ENCODE peak calls at places on chromosome 15, in six cellular contexts. E is GM23338; W is stomach; I is left cardiac atrium; F is CD8-positive, alpha-beta memory T cell; J is RPMI7951. C is an unnamed sample.

GRCh38 chr15:98043160-98044059 is 82.9 kb downstream of the ARRDC4 start:
- DNase-seq in W (no peak), F (no peak), E (no peak), J (no peak), I (no peak), C (peak)

GRCh38 chr15:39987831-39988230 is 51.1 kb downstream of the SRP14 start:
- DNase-seq in W (no peak), J (no peak), I (no peak), F (no peak), E (no peak), C (no peak)

GRCh38 chr15:77527164-77527778 is 105.4 kb downstream of the LINGO1 start:
- DNase-seq in W (peak), I (peak), E (peak), J (peak), F (no peak), C (no peak)

GRCh38 chr15:35319354-35319753 is 226.6 kb downstream of the DPH6 start:
- DNase-seq in W (no peak), E (no peak), J (peak), I (no peak), F (no peak), C (no peak)

GRCh38 chr15:46442901-46443590 is 808.2 kb downstream of the SQOR start:
- DNase-seq in F (no peak), I (no peak), E (no peak), W (no peak), J (peak), C (no peak)

GRCh38 chr15:78979456-78980320 is 34.8 kb upstream of the CTSH start:
- DNase-seq in E (peak), I (peak), F (peak), W (peak), J (peak), C (peak)

GRCh38 chr15:68768321-68768720 is 52.4 kb downstream of the ANP32A start:
- DNase-seq in J (peak), I (no peak), W (no peak), E (no peak), F (no peak), C (no peak)

GRCh38 chr15:72341361-72341760 is 21.4 kb upstream of the CELF6 start:
- DNase-seq in E (peak), F (no peak), W (no peak), I (no peak), J (peak), C (no peak)

GRCh38 chr15:67082007-67082536 is 16.7 kb downstream of the SMAD3 start:
- DNase-seq in W (peak), I (no peak), E (no peak), J (no peak), F (peak), C (no peak)

GRCh38 chr15:38864122-38864521 is 299.5 kb upstream of the RASGRP1 start:
- DNase-seq in F (no peak), J (no peak), W (no peak), I (no peak), E (no peak), C (no peak)

GRCh38 chr15:56832125-56832524 is 86.3 kb upstream of the TCF12 start:
- DNase-seq in J (no peak), F (no peak), I (peak), E (no peak), W (peak), C (peak)

GRCh38 chr15:100060276-100060926 is 281.4 kb downstream of the ADAMTS17 start:
- DNase-seq in W (peak), J (no peak), E (no peak), I (no peak), F (no peak), C (no peak)

GRCh38 chr15:101099183-101099582 is 152.7 kb downstream of the CHSY1 start:
- DNase-seq in F (no peak), I (no peak), E (no peak), W (no peak), J (no peak), C (no peak)

GRCh38 chr15:49242820-49243219 is 72.8 kb downstream of the GALK2 start:
- DNase-seq in W (no peak), E (peak), I (no peak), J (peak), F (no peak), C (peak)

GRCh38 chr15:59208850-59209249 is 2.2 kb downstream of the LDHAL6B start:
- DNase-seq in J (peak), F (no peak), I (no peak), E (no peak), W (no peak), C (no peak)

GRCh38 chr15:101137312-101137940 is 114.4 kb downstream of the CHSY1 start:
- DNase-seq in I (no peak), J (no peak), W (no peak), F (no peak), E (no peak), C (no peak)

GRCh38 chr15:41870689-41871081 is 23.2 kb downstream of the SPTBN5 start:
- DNase-seq in I (no peak), E (no peak), F (peak), W (no peak), J (peak), C (peak)

GRCh38 chr15:34794590-34795206 is 651 bp downstream of the ACTC1 start:
- DNase-seq in E (peak), F (no peak), J (no peak), W (no peak), I (no peak), C (no peak)

GRCh38 chr15:76012021-76012551 is at the start of gene NRG4:
- DNase-seq in F (no peak), J (no peak), I (no peak), E (no peak), W (peak), C (no peak)

GRCh38 chr15:57306944-57307411 is 69.3 kb upstream of the CGNL1 start:
- DNase-seq in E (peak), J (peak), I (no peak), F (no peak), W (no peak), C (no peak)

GRCh38 chr15:98286831-98287230 is 326.3 kb downstream of the ARRDC4 start:
- DNase-seq in I (no peak), J (peak), E (no peak), W (no peak), F (no peak), C (no peak)

GRCh38 chr15:91866371-91866905 is 12.9 kb downstream of the SLCO3A1 start:
- DNase-seq in W (no peak), F (no peak), J (peak), I (no peak), E (no peak), C (no peak)

GRCh38 chr15:70762469-70763119 is 764 bp downstream of the UACA start:
- DNase-seq in F (no peak), J (peak), I (peak), E (peak), W (peak), C (peak)

GRCh38 chr15:52104532-52105004 is 8.0 kb downstream of the BCL2L10 start:
- DNase-seq in J (no peak), I (no peak), F (no peak), E (no peak), W (no peak), C (no peak)

GRCh38 chr15:68272797-68273271 is 4.7 kb upstream of the FEM1B start:
- DNase-seq in J (peak), F (no peak), W (no peak), I (no peak), E (no peak), C (no peak)

GRCh38 chr15:25714538-25714840 is 148.6 kb downstream of the ATP10A start:
- DNase-seq in I (no peak), F (no peak), W (no peak), E (no peak), J (no peak), C (no peak)

GRCh38 chr15:55954862-55955605 is 38.4 kb downstream of the NEDD4 start:
- DNase-seq in F (no peak), I (no peak), J (no peak), W (no peak), E (no peak), C (no peak)

GRCh38 chr15:80578206-80578595 is 116.9 kb upstream of the ABHD17C start:
- DNase-seq in I (no peak), W (no peak), E (no peak), J (no peak), F (no peak), C (no peak)

GRCh38 chr15:39578851-39579486 is 1.9 kb upstream of the THBS1 start:
- DNase-seq in E (peak), J (peak), I (no peak), W (no peak), F (no peak), C (no peak)

GRCh38 chr15:42065008-42065407 is 29.4 kb downstream of the PLA2G4D start:
- DNase-seq in I (no peak), W (peak), J (peak), F (no peak), E (no peak), C (peak)

GRCh38 chr15:70348581-70349344 is 251.0 kb upstream of the TLE3 start:
- DNase-seq in E (no peak), J (peak), I (peak), W (no peak), F (no peak), C (no peak)

GRCh38 chr15:43440721-43441281 is 52.2 kb downstream of the TP53BP1 start:
- DNase-seq in J (peak), E (peak), F (no peak), I (no peak), W (no peak), C (peak)

GRCh38 chr15:39692464-39693327 is 89.9 kb downstream of the FSIP1 start:
- DNase-seq in E (peak), I (no peak), W (no peak), J (no peak), F (no peak), C (no peak)

C was measured in adrenal gland.